ENCODE peak calls at places on chromosomes 7 and 10, in ten cellular contexts. One of them, this sample, is unnamed.

GRCh38 chr10:17989908-17990767 is 38.4 kb downstream of the SLC39A12 start:
- DNase-seq in cardiac fibroblast: peak; percentile 91
- DNase-seq in AG04450: no peak
- DNase-seq in RWPE1: peak; percentile 74
- DNase-seq in endothelial cell: no peak
- DNase-seq in fibroblast of mammary gland: peak; percentile 96
- DNase-seq in thyroid gland: peak; percentile 30
- DNase-seq in cardiac muscle cell: no peak
- DNase-seq in fibroblast of lung: peak; percentile 87
- DNase-seq in pancreas: no peak
- DNase-seq in this sample: no peak

GRCh38 chr7:21028186-21028989 is 241.7 kb upstream of the SP8 start:
- DNase-seq in cardiac fibroblast: peak; percentile 37
- DNase-seq in AG04450: no peak
- DNase-seq in RWPE1: no peak
- DNase-seq in endothelial cell: no peak
- DNase-seq in fibroblast of mammary gland: peak; percentile 1
- DNase-seq in thyroid gland: peak; percentile 4
- DNase-seq in cardiac muscle cell: no peak
- DNase-seq in fibroblast of lung: peak; percentile 15
- DNase-seq in pancreas: no peak
- DNase-seq in this sample: no peak

GRCh38 chr7:126606331-126606730 is 646.4 kb downstream of the GRM8 start:
- DNase-seq in cardiac fibroblast: no peak
- DNase-seq in AG04450: no peak
- DNase-seq in RWPE1: no peak
- DNase-seq in endothelial cell: no peak
- DNase-seq in fibroblast of mammary gland: no peak
- DNase-seq in thyroid gland: no peak
- DNase-seq in cardiac muscle cell: no peak
- DNase-seq in fibroblast of lung: no peak
- DNase-seq in pancreas: no peak
- DNase-seq in this sample: no peak

GRCh38 chr10:85603167-85603940 is 763.2 kb downstream of the GRID1 start:
- DNase-seq in cardiac fibroblast: no peak
- DNase-seq in AG04450: no peak
- DNase-seq in RWPE1: no peak
- DNase-seq in endothelial cell: no peak
- DNase-seq in fibroblast of mammary gland: no peak
- DNase-seq in thyroid gland: no peak
- DNase-seq in cardiac muscle cell: no peak
- DNase-seq in fibroblast of lung: no peak
- DNase-seq in pancreas: no peak
- DNase-seq in this sample: no peak

GRCh38 chr7:92833024-92833765 is 3.2 kb downstream of the CDK6 start:
- DNase-seq in cardiac fibroblast: peak; percentile 86
- DNase-seq in AG04450: no peak
- DNase-seq in RWPE1: peak; percentile 68
- DNase-seq in endothelial cell: peak; percentile 84
- DNase-seq in fibroblast of mammary gland: peak; percentile 78
- DNase-seq in thyroid gland: peak; percentile 93
- DNase-seq in cardiac muscle cell: peak; percentile 85
- DNase-seq in fibroblast of lung: peak; percentile 73
- DNase-seq in pancreas: peak; percentile 94
- DNase-seq in this sample: peak; percentile 65

GRCh38 chr7:101538596-101539459 is 90.3 kb downstream of the MYL10 start:
- DNase-seq in cardiac fibroblast: peak; percentile 53
- DNase-seq in AG04450: no peak
- DNase-seq in RWPE1: peak; percentile 71
- DNase-seq in endothelial cell: peak; percentile 84
- DNase-seq in fibroblast of mammary gland: peak; percentile 24
- DNase-seq in thyroid gland: peak; percentile 71
- DNase-seq in cardiac muscle cell: peak; percentile 74
- DNase-seq in fibroblast of lung: peak; percentile 10
- DNase-seq in pancreas: peak; percentile 79
- DNase-seq in this sample: peak; percentile 79

GRCh38 chr10:117980216-117980615 is 66.5 kb downstream of the RAB11FIP2 start:
- DNase-seq in cardiac fibroblast: peak; percentile 83
- DNase-seq in AG04450: peak; percentile 36
- DNase-seq in RWPE1: peak; percentile 89
- DNase-seq in endothelial cell: no peak
- DNase-seq in fibroblast of mammary gland: peak; percentile 74
- DNase-seq in thyroid gland: no peak
- DNase-seq in cardiac muscle cell: no peak
- DNase-seq in fibroblast of lung: peak; percentile 85
- DNase-seq in pancreas: no peak
- DNase-seq in this sample: no peak

GRCh38 chr7:50362712-50363282 is 58.3 kb downstream of the IKZF1 start:
- DNase-seq in cardiac fibroblast: no peak
- DNase-seq in AG04450: no peak
- DNase-seq in RWPE1: no peak
- DNase-seq in endothelial cell: no peak
- DNase-seq in fibroblast of mammary gland: no peak
- DNase-seq in thyroid gland: no peak
- DNase-seq in cardiac muscle cell: no peak
- DNase-seq in fibroblast of lung: no peak
- DNase-seq in pancreas: no peak
- DNase-seq in this sample: no peak

GRCh38 chr7:115704884-115705283 is 325.7 kb downstream of the TFEC start:
- DNase-seq in cardiac fibroblast: no peak
- DNase-seq in AG04450: no peak
- DNase-seq in RWPE1: no peak
- DNase-seq in endothelial cell: no peak
- DNase-seq in fibroblast of mammary gland: no peak
- DNase-seq in thyroid gland: no peak
- DNase-seq in cardiac muscle cell: no peak
- DNase-seq in fibroblast of lung: no peak
- DNase-seq in pancreas: no peak
- DNase-seq in this sample: no peak

GRCh38 chr7:115709664-115710063 is 320.9 kb downstream of the TFEC start:
- DNase-seq in cardiac fibroblast: no peak
- DNase-seq in AG04450: no peak
- DNase-seq in RWPE1: no peak
- DNase-seq in endothelial cell: no peak
- DNase-seq in fibroblast of mammary gland: no peak
- DNase-seq in thyroid gland: no peak
- DNase-seq in cardiac muscle cell: no peak
- DNase-seq in fibroblast of lung: no peak
- DNase-seq in pancreas: no peak
- DNase-seq in this sample: no peak

GRCh38 chr7:115707684-115708341 is 322.8 kb downstream of the TFEC start:
- DNase-seq in cardiac fibroblast: no peak
- DNase-seq in AG04450: no peak
- DNase-seq in RWPE1: no peak
- DNase-seq in endothelial cell: no peak
- DNase-seq in fibroblast of mammary gland: no peak
- DNase-seq in thyroid gland: no peak
- DNase-seq in cardiac muscle cell: no peak
- DNase-seq in fibroblast of lung: peak; percentile 3
- DNase-seq in pancreas: no peak
- DNase-seq in this sample: no peak

DNA sequence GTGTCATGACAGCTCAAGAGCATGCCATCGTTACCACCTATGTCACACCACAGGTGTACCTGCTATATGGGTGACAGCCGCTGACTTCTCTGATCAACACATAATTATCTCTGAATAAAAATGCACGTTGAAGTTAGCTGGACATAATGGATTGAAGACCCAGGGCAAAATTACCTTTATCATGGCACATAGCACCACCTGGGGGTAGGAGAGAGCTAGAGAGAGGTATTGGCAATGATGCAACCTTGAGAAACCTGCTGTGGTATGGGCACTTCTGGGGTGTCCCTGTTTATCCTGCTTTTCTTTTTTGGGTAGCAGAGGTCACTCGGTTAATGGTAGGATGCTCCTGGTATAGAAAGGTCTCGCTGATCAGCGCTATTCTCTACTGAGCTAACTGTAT is 323.3 kb downstream of the TFEC start:
- DNase-seq in cardiac fibroblast: peak; percentile 5
- DNase-seq in AG04450: no peak
- DNase-seq in RWPE1: peak; percentile 6
- DNase-seq in endothelial cell: peak; percentile 23
- DNase-seq in fibroblast of mammary gland: peak; percentile 15
- DNase-seq in thyroid gland: no peak
- DNase-seq in cardiac muscle cell: peak; percentile 38
- DNase-seq in fibroblast of lung: peak; percentile 1
- DNase-seq in pancreas: no peak
- DNase-seq in this sample: no peak
- TF ChIP-seq CTCF in cardiac fibroblast: no peak
- TF ChIP-seq CTCF in AG04450: peak; percentile 27
- TF ChIP-seq CTCF in RWPE1: peak; percentile 9
- TF ChIP-seq CTCF in endothelial cell: no peak
- TF ChIP-seq CTCF in fibroblast of mammary gland: peak; percentile 30
- TF ChIP-seq CTCF in thyroid gland: no peak
- TF ChIP-seq CTCF in cardiac muscle cell: peak; percentile 27
- TF ChIP-seq CTCF in fibroblast of lung: no peak
- TF ChIP-seq CTCF in pancreas: peak; percentile 37
- TF ChIP-seq CTCF in this sample: no peak

DNA sequence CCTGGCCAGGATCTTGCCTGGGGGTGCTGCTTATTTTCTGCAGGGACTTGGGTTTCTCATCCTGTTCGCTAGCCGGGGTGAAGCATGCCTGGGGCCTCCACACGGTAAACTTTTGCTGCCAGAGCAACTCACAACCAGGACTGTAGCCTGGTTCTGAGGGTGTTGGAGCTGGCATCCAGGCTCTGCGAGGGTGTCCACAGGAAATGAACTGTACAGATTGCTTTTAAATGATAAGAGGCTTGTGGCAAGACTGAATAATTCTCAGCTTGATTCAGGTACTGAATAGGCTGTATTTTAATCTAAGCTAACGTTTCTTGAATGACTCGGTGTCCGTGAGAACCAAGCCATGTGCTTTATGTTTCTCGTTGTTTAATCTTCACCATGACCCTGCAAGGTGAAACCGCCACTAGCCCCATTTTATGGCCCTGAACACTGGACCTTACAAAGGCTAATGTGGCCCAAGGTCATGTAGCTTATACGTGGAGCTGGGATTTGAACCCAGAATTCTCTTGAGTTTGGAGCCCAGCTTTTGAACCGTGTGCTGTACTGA is 49.4 kb downstream of the EEPD1 start:
- DNase-seq in cardiac fibroblast: no peak
- DNase-seq in AG04450: no peak
- DNase-seq in RWPE1: no peak
- DNase-seq in endothelial cell: no peak
- DNase-seq in fibroblast of mammary gland: no peak
- DNase-seq in thyroid gland: no peak
- DNase-seq in cardiac muscle cell: no peak
- DNase-seq in fibroblast of lung: peak; percentile 54
- DNase-seq in pancreas: no peak
- DNase-seq in this sample: no peak
- TF ChIP-seq CTCF in cardiac fibroblast: no peak
- TF ChIP-seq CTCF in AG04450: no peak
- TF ChIP-seq CTCF in RWPE1: no peak
- TF ChIP-seq CTCF in endothelial cell: no peak
- TF ChIP-seq CTCF in fibroblast of mammary gland: no peak
- TF ChIP-seq CTCF in thyroid gland: no peak
- TF ChIP-seq CTCF in cardiac muscle cell: no peak
- TF ChIP-seq CTCF in fibroblast of lung: no peak
- TF ChIP-seq CTCF in pancreas: no peak
- TF ChIP-seq CTCF in this sample: no peak

GRCh38 chr7:31724696-31725095 is 37.7 kb downstream of the PPP1R17 start:
- DNase-seq in cardiac fibroblast: peak; percentile 29
- DNase-seq in AG04450: no peak
- DNase-seq in RWPE1: peak; percentile 18
- DNase-seq in endothelial cell: no peak
- DNase-seq in fibroblast of mammary gland: no peak
- DNase-seq in thyroid gland: no peak
- DNase-seq in cardiac muscle cell: no peak
- DNase-seq in fibroblast of lung: peak; percentile 31
- DNase-seq in pancreas: no peak
- DNase-seq in this sample: no peak

GRCh38 chr7:31734456-31734855 is 47.4 kb downstream of the PPP1R17 start:
- DNase-seq in cardiac fibroblast: no peak
- DNase-seq in AG04450: no peak
- DNase-seq in RWPE1: peak; percentile 46
- DNase-seq in endothelial cell: no peak
- DNase-seq in fibroblast of mammary gland: peak; percentile 7
- DNase-seq in thyroid gland: no peak
- DNase-seq in cardiac muscle cell: no peak
- DNase-seq in fibroblast of lung: no peak
- DNase-seq in pancreas: no peak
- DNase-seq in this sample: no peak

DNA sequence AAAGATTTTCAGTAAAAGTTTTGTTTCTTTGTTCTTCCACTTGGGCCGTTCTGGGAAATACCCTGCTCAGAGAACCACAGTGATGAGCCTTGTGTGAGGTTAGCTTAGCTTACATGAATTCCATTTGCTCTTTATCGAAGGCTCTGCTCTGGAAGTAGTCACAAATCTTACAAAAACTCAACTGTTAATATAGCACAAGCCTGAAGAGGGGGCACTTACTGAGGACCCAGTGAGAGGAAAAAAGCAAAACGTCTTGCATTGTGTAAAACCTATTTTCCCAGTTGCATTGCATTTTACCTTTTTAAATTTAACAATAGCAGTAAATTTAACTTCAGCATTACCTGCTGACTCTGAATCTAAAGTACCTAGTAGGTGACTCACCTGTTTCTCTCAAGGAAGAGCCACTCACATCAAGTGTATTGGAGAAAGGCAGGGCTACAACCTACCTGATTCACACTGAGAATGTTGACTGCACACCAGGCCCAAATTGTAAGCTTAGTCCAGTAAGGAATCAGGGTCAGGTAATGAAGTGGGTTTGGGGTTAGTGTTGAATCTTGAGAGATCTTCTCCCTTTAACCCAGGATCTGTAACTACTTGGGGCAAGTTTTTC is 42.3 kb downstream of the PPP1R17 start:
- DNase-seq in cardiac fibroblast: no peak
- DNase-seq in AG04450: no peak
- DNase-seq in RWPE1: peak; percentile 26
- DNase-seq in endothelial cell: no peak
- DNase-seq in fibroblast of mammary gland: no peak
- DNase-seq in thyroid gland: no peak
- DNase-seq in cardiac muscle cell: no peak
- DNase-seq in fibroblast of lung: no peak
- DNase-seq in pancreas: no peak
- DNase-seq in this sample: no peak
- TF ChIP-seq CTCF in cardiac fibroblast: no peak
- TF ChIP-seq CTCF in AG04450: no peak
- TF ChIP-seq CTCF in RWPE1: no peak
- TF ChIP-seq CTCF in endothelial cell: peak; percentile 18
- TF ChIP-seq CTCF in fibroblast of mammary gland: peak; percentile 0
- TF ChIP-seq CTCF in thyroid gland: no peak
- TF ChIP-seq CTCF in cardiac muscle cell: no peak
- TF ChIP-seq CTCF in fibroblast of lung: no peak
- TF ChIP-seq CTCF in pancreas: no peak
- TF ChIP-seq CTCF in this sample: peak; percentile 18

GRCh38 chr10:93124580-93125318 is 51.1 kb downstream of the CYP26A1 start:
- DNase-seq in cardiac fibroblast: no peak
- DNase-seq in AG04450: no peak
- DNase-seq in RWPE1: no peak
- DNase-seq in endothelial cell: no peak
- DNase-seq in fibroblast of mammary gland: no peak
- DNase-seq in thyroid gland: no peak
- DNase-seq in cardiac muscle cell: no peak
- DNase-seq in fibroblast of lung: no peak
- DNase-seq in pancreas: no peak
- DNase-seq in this sample: no peak

GRCh38 chr10:93131956-93132355 is 58.3 kb downstream of the CYP26A1 start:
- DNase-seq in cardiac fibroblast: no peak
- DNase-seq in AG04450: no peak
- DNase-seq in RWPE1: no peak
- DNase-seq in endothelial cell: no peak
- DNase-seq in fibroblast of mammary gland: no peak
- DNase-seq in thyroid gland: no peak
- DNase-seq in cardiac muscle cell: no peak
- DNase-seq in fibroblast of lung: no peak
- DNase-seq in pancreas: no peak
- DNase-seq in this sample: no peak

GRCh38 chr10:93123766-93124165 is 50.1 kb downstream of the CYP26A1 start:
- DNase-seq in cardiac fibroblast: no peak
- DNase-seq in AG04450: no peak
- DNase-seq in RWPE1: no peak
- DNase-seq in endothelial cell: no peak
- DNase-seq in fibroblast of mammary gland: no peak
- DNase-seq in thyroid gland: no peak
- DNase-seq in cardiac muscle cell: no peak
- DNase-seq in fibroblast of lung: no peak
- DNase-seq in pancreas: no peak
- DNase-seq in this sample: no peak

GRCh38 chr10:93121311-93121710 is 47.6 kb downstream of the CYP26A1 start:
- DNase-seq in cardiac fibroblast: no peak
- DNase-seq in AG04450: no peak
- DNase-seq in RWPE1: no peak
- DNase-seq in endothelial cell: no peak
- DNase-seq in fibroblast of mammary gland: no peak
- DNase-seq in thyroid gland: no peak
- DNase-seq in cardiac muscle cell: no peak
- DNase-seq in fibroblast of lung: no peak
- DNase-seq in pancreas: no peak
- DNase-seq in this sample: no peak

GRCh38 chr10:93126484-93127052 is 52.9 kb downstream of the CYP26A1 start:
- DNase-seq in cardiac fibroblast: peak; percentile 9
- DNase-seq in AG04450: no peak
- DNase-seq in RWPE1: no peak
- DNase-seq in endothelial cell: no peak
- DNase-seq in fibroblast of mammary gland: no peak
- DNase-seq in thyroid gland: no peak
- DNase-seq in cardiac muscle cell: no peak
- DNase-seq in fibroblast of lung: no peak
- DNase-seq in pancreas: no peak
- DNase-seq in this sample: no peak
- TF ChIP-seq CTCF in cardiac fibroblast: peak; percentile 39
- TF ChIP-seq CTCF in AG04450: peak; percentile 18
- TF ChIP-seq CTCF in RWPE1: peak; percentile 14
- TF ChIP-seq CTCF in endothelial cell: peak; percentile 78
- TF ChIP-seq CTCF in fibroblast of mammary gland: peak; percentile 48
- TF ChIP-seq CTCF in thyroid gland: no peak
- TF ChIP-seq CTCF in cardiac muscle cell: peak; percentile 29
- TF ChIP-seq CTCF in fibroblast of lung: peak; percentile 22
- TF ChIP-seq CTCF in pancreas: no peak
- TF ChIP-seq CTCF in this sample: no peak

This sample was measured in mesothelial cell of epicardium.